ENCODE peak calls at places on chromosomes 12 and 14, in seven cellular contexts. K is transverse colon, G is K562, P is upper lobe of left lung, L is stomach, Z is H1, Q is sigmoid colon. V is an unnamed sample.

GRCh38 chr12:45168976-45169375 is 46.9 kb upstream of the ANO6 start:
- DNase-seq in G (no peak), K (no peak), Z (no peak), L (no peak), Q (no peak), P (no peak), V (no peak)

GRCh38 chr12:103956515-103957027 is 9.1 kb upstream of the TDG start:
- DNase-seq in K (no peak), G (no peak), Q (no peak), P (peak), L (no peak), Z (no peak), V (no peak)

GRCh38 chr14:55427439-55427838 is 13.0 kb downstream of the TBPL2 start:
- DNase-seq in K (no peak), P (no peak), Z (no peak), L (no peak), G (peak), Q (no peak), V (no peak)

GRCh38 chr12:51973560-51973959 is 22.1 kb downstream of the ACVR1B start:
- DNase-seq in Q (no peak), K (no peak), P (no peak), L (no peak), G (no peak), Z (no peak), V (peak)

GRCh38 chr14:55398679-55399078 is 13.0 kb downstream of the ATG14 start:
- DNase-seq in Z (no peak), K (no peak), P (no peak), G (peak), L (no peak), Q (no peak), V (no peak)

GRCh38 chr14:90534091-90534837 is 137.4 kb downstream of the CALM1 start:
- DNase-seq in Z (no peak), G (peak), P (no peak), L (no peak), Q (no peak), K (no peak), V (no peak)

GRCh38 chr14:104863923-104864266 is 1.2 kb upstream of the CEP170B start:
- DNase-seq in Z (no peak), Q (peak), L (no peak), G (no peak), P (no peak), K (no peak), V (no peak)

GRCh38 chr14:61527325-61528100 is 167.8 kb upstream of the HIF1A start:
- DNase-seq in L (no peak), Q (no peak), G (peak), K (no peak), P (no peak), Z (no peak), V (no peak)

GRCh38 chr14:39219075-39219499 is 14.6 kb upstream of the MIA2 start:
- DNase-seq in G (no peak), Z (no peak), Q (no peak), K (no peak), P (no peak), L (no peak), V (no peak)

GRCh38 chr12:4214912-4215861 is 58.4 kb upstream of the CCND2 start:
- DNase-seq in G (peak), Q (peak), K (peak), Z (peak), L (peak), P (peak), V (peak)

GRCh38 chr12:26226629-26227375 is 31.4 kb downstream of the SSPN start:
- DNase-seq in Z (peak), P (peak), Q (peak), K (peak), L (peak), G (no peak), V (peak)

GRCh38 chr12:89762498-89763170 is 54.0 kb upstream of the ATP2B1 start:
- DNase-seq in Z (no peak), G (no peak), K (no peak), L (no peak), P (no peak), Q (no peak), V (no peak)
- TF ChIP-seq EP300 in Z (no peak), G (no peak), K (no peak), L (no peak), P (no peak), Q (no peak), V (no peak)

DNA sequence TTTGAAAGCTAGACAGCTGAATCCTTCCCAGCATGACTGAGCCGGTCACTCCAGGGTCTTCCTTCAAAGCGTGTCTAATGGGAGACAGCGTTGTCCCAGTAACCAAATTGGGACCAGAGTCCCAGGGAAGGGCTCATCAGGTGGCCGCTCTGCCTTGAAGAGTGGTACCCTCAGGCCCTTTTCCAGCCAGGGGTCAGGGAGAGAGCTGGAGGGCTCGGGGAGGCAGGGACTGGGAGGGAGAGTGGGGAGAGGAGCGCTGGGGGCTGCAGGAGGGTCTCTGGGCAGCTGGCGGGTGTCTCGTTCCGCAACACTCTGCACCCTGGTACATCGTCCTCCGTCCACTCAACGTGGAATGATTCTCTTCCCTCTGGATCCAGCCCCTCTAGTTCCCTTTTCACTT is 1.6 kb upstream of the RTL1 start:
- DNase-seq in G (no peak), L (no peak), Z (peak), P (no peak), Q (peak), K (no peak), V (no peak)
- TF ChIP-seq POLR2AphosphoS5 in G (no peak), L (no peak), Z (no peak), P (no peak), Q (no peak), K (no peak), V (no peak)

GRCh38 chr14:102442241-102443211 is 67.0 kb downstream of the ANKRD9 start:
- DNase-seq in L (no peak), Q (no peak), Z (no peak), P (no peak), G (no peak), K (peak), V (no peak)
- TF ChIP-seq EP300 in L (no peak), Q (no peak), Z (no peak), P (no peak), G (no peak), K (peak), V (no peak)

GRCh38 chr14:21026251-21026987 is 1.6 kb upstream of the NDRG2 start:
- DNase-seq in P (peak), G (no peak), Z (no peak), L (no peak), K (no peak), Q (peak), V (no peak)
- TF ChIP-seq POLR2AphosphoS5 in P (no peak), G (no peak), Z (no peak), L (no peak), K (no peak), Q (no peak), V (no peak)

GRCh38 chr12:82187595-82187994 is 170.6 kb downstream of the CCDC59 start:
- DNase-seq in L (no peak), Z (no peak), P (no peak), Q (no peak), G (no peak), K (no peak), V (no peak)
- TF ChIP-seq EP300 in L (no peak), Z (no peak), P (no peak), Q (no peak), G (no peak), K (no peak), V (no peak)

V was measured in suprapubic skin.